ENCODE peak calls at places on chromosomes 5 and 9, in nine cellular contexts. H, N, M, I, G, J, T, K and X are unnamed samples.

GRCh38 chr9:120091206-120091605 is 488.8 kb downstream of the CDK5RAP2 start:
- DNase-seq in H (no peak), N (no peak), M (no peak), I (no peak), G (no peak), J (no peak), T (no peak), K (no peak), X (no peak)

GRCh38 chr9:93133641-93134017 is 422 bp downstream of the NINJ1 start:
- DNase-seq in H (peak; percentile 66), N (peak; percentile 87), M (peak; percentile 89), I (peak; percentile 77), G (no peak), J (peak; percentile 85), T (peak; percentile 86), K (peak; percentile 81), X (no peak)

GRCh38 chr9:95018099-95018927 is 291.8 kb downstream of the AOPEP start:
- DNase-seq in H (peak; percentile 69), N (peak; percentile 81), M (peak; percentile 98), I (peak; percentile 65), G (peak; percentile 83), J (no peak), T (peak; percentile 48), K (peak; percentile 97), X (peak; percentile 87)

GRCh38 chr5:151509231-151509630 is 61.8 kb downstream of the SLC36A1 start:
- DNase-seq in H (no peak), N (no peak), M (peak; percentile 20), I (no peak), G (no peak), J (no peak), T (no peak), K (no peak), X (no peak)

GRCh38 chr9:33202552-33203300 is 35.6 kb upstream of the B4GALT1 start:
- DNase-seq in H (no peak), N (peak; percentile 91), M (peak; percentile 86), I (peak; percentile 74), G (peak; percentile 44), J (no peak), T (no peak), K (peak; percentile 94), X (no peak)

GRCh38 chr5:56664025-56664424 is 151.3 kb upstream of the MAP3K1 start:
- DNase-seq in H (no peak), N (no peak), M (no peak), I (no peak), G (no peak), J (no peak), T (no peak), K (no peak), X (no peak)

GRCh38 chr5:76145945-76146344 is 62.8 kb downstream of the SV2C start:
- DNase-seq in H (no peak), N (peak; percentile 1), M (no peak), I (no peak), G (no peak), J (peak; percentile 82), T (no peak), K (no peak), X (no peak)

GRCh38 chr5:14449052-14449661 is 132.4 kb upstream of the OTULINL start:
- DNase-seq in H (peak; percentile 48), N (peak; percentile 100), M (peak; percentile 95), I (no peak), G (peak; percentile 99), J (no peak), T (no peak), K (peak; percentile 99), X (peak; percentile 37)

GRCh38 chr5:56211298-56211865 is 21.7 kb downstream of the ANKRD55 start:
- DNase-seq in H (peak; percentile 63), N (peak; percentile 96), M (peak; percentile 96), I (no peak), G (peak; percentile 62), J (no peak), T (no peak), K (peak; percentile 91), X (peak; percentile 96)

GRCh38 chr9:29212590-29213373 is 1639.5 kb upstream of the C9orf72 start:
- DNase-seq in H (no peak), N (no peak), M (no peak), I (no peak), G (no peak), J (peak; percentile 78), T (peak; percentile 32), K (no peak), X (no peak)

GRCh38 chr9:29208670-29209069 is 1635.4 kb upstream of the C9orf72 start:
- DNase-seq in H (no peak), N (peak; percentile 36), M (no peak), I (no peak), G (no peak), J (no peak), T (no peak), K (no peak), X (no peak)

GRCh38 chr9:29211003-29211584 is 1637.8 kb upstream of the C9orf72 start:
- DNase-seq in H (no peak), N (no peak), M (no peak), I (no peak), G (no peak), J (no peak), T (no peak), K (no peak), X (no peak)

GRCh38 chr9:29211681-29212589 is 1638.7 kb upstream of the C9orf72 start:
- DNase-seq in H (no peak), N (peak; percentile 35), M (no peak), I (no peak), G (no peak), J (peak; percentile 88), T (peak; percentile 63), K (no peak), X (no peak)

GRCh38 chr9:29209748-29210276 is 1636.5 kb upstream of the C9orf72 start:
- DNase-seq in H (no peak), N (no peak), M (no peak), I (no peak), G (no peak), J (no peak), T (no peak), K (no peak), X (no peak)
- H3K4me3 ChIP-seq in H (no peak overlapping the region), N (no peak overlapping the region), M (no peak overlapping the region), I (no peak overlapping the region), G (no peak overlapping the region), J (no peak overlapping the region), T (no peak overlapping the region), K (no peak overlapping the region), X (no peak overlapping the region)

DNA sequence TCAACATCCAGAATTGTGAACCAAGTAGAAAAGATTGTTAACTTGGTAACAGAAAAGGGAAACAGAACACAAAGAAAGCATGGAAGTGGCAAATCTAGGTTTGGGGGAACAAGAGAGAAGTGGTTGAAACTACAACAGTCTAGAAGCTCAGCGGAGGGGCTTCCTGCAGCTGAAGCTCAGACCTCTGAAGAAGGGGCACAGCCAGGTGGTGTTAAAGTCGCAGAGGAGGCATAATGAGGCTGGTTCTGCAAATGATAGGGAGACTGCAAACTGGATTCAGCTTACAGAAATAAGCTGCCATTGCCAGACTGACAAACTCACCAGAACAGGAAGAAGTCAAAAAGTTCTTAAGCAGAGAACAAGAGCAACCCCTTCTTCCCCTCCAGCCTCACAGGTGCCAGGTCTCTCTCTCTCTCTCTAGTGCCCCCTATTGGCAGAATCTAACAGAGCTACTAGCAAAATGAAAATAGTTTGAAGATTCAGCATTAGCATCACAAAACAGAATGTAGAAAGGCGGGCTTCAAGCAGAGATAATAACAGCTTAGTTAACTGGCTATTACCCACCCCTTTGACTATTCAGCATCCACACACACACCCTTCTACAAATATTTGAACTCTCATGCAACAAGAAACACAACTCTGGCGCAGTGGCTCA is 76.7 kb downstream of the GRAMD2B start:
- DNase-seq in H (no peak), N (peak; percentile 58), M (peak; percentile 50), I (no peak), G (peak; percentile 27), J (peak; percentile 56), T (no peak), K (peak; percentile 34), X (no peak)
- TF ChIP-seq CTCF in H (peak; percentile 50), N (peak; percentile 71), M (peak; percentile 67), I (peak; percentile 51), G (peak; percentile 70), J (peak; percentile 85), T (peak; percentile 40), K (peak; percentile 61), X (peak; percentile 80)

GRCh38 chr5:139789845-139790189 is 5.8 kb upstream of the PSD2 start:
- DNase-seq in H (no peak), N (no peak), M (no peak), I (no peak), G (no peak), J (no peak), T (no peak), K (no peak), X (no peak)

GRCh38 chr5:139787257-139787567 is 8.4 kb upstream of the PSD2 start:
- DNase-seq in H (no peak), N (no peak), M (no peak), I (no peak), G (no peak), J (no peak), T (no peak), K (no peak), X (peak; percentile 32)

GRCh38 chr5:139787568-139788293 is 7.9 kb upstream of the PSD2 start:
- DNase-seq in H (peak; percentile 27), N (peak; percentile 77), M (peak; percentile 82), I (peak; percentile 85), G (no peak), J (peak; percentile 97), T (peak; percentile 87), K (peak; percentile 54), X (no peak)

GRCh38 chr5:139789116-139789844 is 6.3 kb upstream of the PSD2 start:
- DNase-seq in H (no peak), N (no peak), M (no peak), I (no peak), G (no peak), J (no peak), T (no peak), K (no peak), X (no peak)

GRCh38 chr5:139788294-139788875 is 7.2 kb upstream of the PSD2 start:
- DNase-seq in H (no peak), N (no peak), M (no peak), I (no peak), G (no peak), J (peak; percentile 72), T (peak; percentile 45), K (no peak), X (no peak)
- H3K4me3 ChIP-seq in H (peak overlapping the region; percentile 39), N (peak overlapping the region; percentile 66), M (peak overlapping the region; percentile 13), I (peak overlapping the region; percentile 59), G (peak overlapping the region; percentile 52), J (no peak overlapping the region), T (peak overlapping the region; percentile 63), K (peak overlapping the region; percentile 16), X (peak overlapping the region; percentile 74)

GRCh38 chr5:39714036-39714698 is 289.4 kb upstream of the DAB2 start:
- DNase-seq in H (peak; percentile 39), N (peak; percentile 87), M (peak; percentile 90), I (peak; percentile 14), G (no peak), J (peak; percentile 77), T (no peak), K (peak; percentile 78), X (peak; percentile 23)

GRCh38 chr5:39712316-39713223 is 287.8 kb upstream of the DAB2 start:
- DNase-seq in H (no peak), N (no peak), M (no peak), I (no peak), G (no peak), J (no peak), T (no peak), K (no peak), X (no peak)

GRCh38 chr5:39717186-39717897 is 292.6 kb upstream of the DAB2 start:
- DNase-seq in H (no peak), N (peak; percentile 35), M (peak; percentile 67), I (no peak), G (no peak), J (no peak), T (no peak), K (peak; percentile 54), X (no peak)

GRCh38 chr5:39713224-39713911 is 288.6 kb upstream of the DAB2 start:
- DNase-seq in H (no peak), N (peak; percentile 26), M (peak; percentile 70), I (peak; percentile 7), G (no peak), J (no peak), T (no peak), K (peak; percentile 56), X (no peak)

GRCh38 chr5:39716532-39716971 is 291.8 kb upstream of the DAB2 start:
- DNase-seq in H (no peak), N (peak; percentile 84), M (peak; percentile 80), I (peak; percentile 13), G (no peak), J (peak; percentile 85), T (peak; percentile 40), K (peak; percentile 68), X (no peak)
- TF ChIP-seq CTCF in H (peak; percentile 50), N (peak; percentile 78), M (peak; percentile 57), I (peak; percentile 24), G (peak; percentile 46), J (peak; percentile 79), T (no peak), K (peak; percentile 61), X (peak; percentile 64)